ENCODE peak calls at places on chromosomes 2 and 18, in seven cellular contexts. One of them, this sample, is unnamed.

GRCh38 chr2:176164184-176164802 is 7.2 kb downstream of the HOXD3 start:
- DNase-seq in HuH-7: no peak
- DNase-seq in iris pigment epithelial cell: no peak
- DNase-seq in mesendoderm: no peak
- DNase-seq in cerebellar cortex: no peak
- DNase-seq in G401: no peak
- DNase-seq in non-pigmented ciliary epithelial cell: no peak
- DNase-seq in this sample: no peak

GRCh38 chr2:133791191-133791590 is 222.9 kb upstream of the NCKAP5 start:
- DNase-seq in mesendoderm: peak; percentile 65
- DNase-seq in iris pigment epithelial cell: peak; percentile 53
- DNase-seq in non-pigmented ciliary epithelial cell: peak; percentile 58
- DNase-seq in HuH-7: no peak
- DNase-seq in G401: no peak
- DNase-seq in cerebellar cortex: no peak
- DNase-seq in this sample: no peak

GRCh38 chr2:15681089-15681885 is 89.6 kb downstream of the DDX1 start:
- DNase-seq in HuH-7: no peak
- DNase-seq in G401: no peak
- DNase-seq in iris pigment epithelial cell: no peak
- DNase-seq in cerebellar cortex: no peak
- DNase-seq in mesendoderm: no peak
- DNase-seq in non-pigmented ciliary epithelial cell: no peak
- DNase-seq in this sample: no peak

GRCh38 chr18:1229634-1230033 is 325.0 kb downstream of the ADCYAP1 start:
- DNase-seq in mesendoderm: no peak
- DNase-seq in HuH-7: no peak
- DNase-seq in iris pigment epithelial cell: no peak
- DNase-seq in non-pigmented ciliary epithelial cell: no peak
- DNase-seq in cerebellar cortex: no peak
- DNase-seq in G401: no peak
- DNase-seq in this sample: no peak

GRCh38 chr2:45329045-45329677 is 281.9 kb downstream of the SRBD1 start:
- DNase-seq in G401: no peak
- DNase-seq in HuH-7: peak; percentile 38
- DNase-seq in cerebellar cortex: no peak
- DNase-seq in iris pigment epithelial cell: peak; percentile 28
- DNase-seq in mesendoderm: peak; percentile 70
- DNase-seq in non-pigmented ciliary epithelial cell: no peak
- DNase-seq in this sample: no peak

GRCh38 chr18:70907673-70908072 is 618.8 kb downstream of the SOCS6 start:
- DNase-seq in non-pigmented ciliary epithelial cell: no peak
- DNase-seq in cerebellar cortex: peak; percentile 79
- DNase-seq in iris pigment epithelial cell: peak; percentile 10
- DNase-seq in HuH-7: no peak
- DNase-seq in G401: peak; percentile 85
- DNase-seq in mesendoderm: peak; percentile 59
- DNase-seq in this sample: no peak

GRCh38 chr2:184137955-184138354 is 460.4 kb upstream of the ZNF804A start:
- DNase-seq in mesendoderm: no peak
- DNase-seq in G401: no peak
- DNase-seq in iris pigment epithelial cell: no peak
- DNase-seq in cerebellar cortex: no peak
- DNase-seq in non-pigmented ciliary epithelial cell: no peak
- DNase-seq in HuH-7: no peak
- DNase-seq in this sample: no peak

GRCh38 chr18:3595282-3596273 is 145.6 kb downstream of the TGIF1 start:
- DNase-seq in mesendoderm: peak; percentile 76
- DNase-seq in HuH-7: no peak
- DNase-seq in non-pigmented ciliary epithelial cell: peak; percentile 94
- DNase-seq in cerebellar cortex: peak; percentile 80
- DNase-seq in iris pigment epithelial cell: peak; percentile 97
- DNase-seq in G401: peak; percentile 57
- DNase-seq in this sample: peak; percentile 84

GRCh38 chr18:27377251-27377650 is 192.1 kb upstream of the CHST9 start:
- DNase-seq in non-pigmented ciliary epithelial cell: peak; percentile 55
- DNase-seq in mesendoderm: peak; percentile 18
- DNase-seq in iris pigment epithelial cell: peak; percentile 75
- DNase-seq in G401: no peak
- DNase-seq in cerebellar cortex: no peak
- DNase-seq in HuH-7: no peak
- DNase-seq in this sample: peak; percentile 83

GRCh38 chr2:23436346-23437099 is 51.5 kb downstream of the KLHL29 start:
- DNase-seq in G401: no peak
- DNase-seq in non-pigmented ciliary epithelial cell: no peak
- DNase-seq in iris pigment epithelial cell: peak; percentile 36
- DNase-seq in mesendoderm: peak; percentile 72
- DNase-seq in HuH-7: no peak
- DNase-seq in cerebellar cortex: no peak
- DNase-seq in this sample: no peak

GRCh38 chr2:120550274-120550673 is 185.4 kb upstream of the GLI2 start:
- DNase-seq in HuH-7: no peak
- DNase-seq in cerebellar cortex: no peak
- DNase-seq in G401: no peak
- DNase-seq in iris pigment epithelial cell: no peak
- DNase-seq in mesendoderm: peak; percentile 23
- DNase-seq in non-pigmented ciliary epithelial cell: no peak
- DNase-seq in this sample: no peak

GRCh38 chr18:1488394-1488793 is 583.7 kb downstream of the ADCYAP1 start:
- DNase-seq in non-pigmented ciliary epithelial cell: no peak
- DNase-seq in cerebellar cortex: no peak
- DNase-seq in G401: no peak
- DNase-seq in mesendoderm: no peak
- DNase-seq in HuH-7: no peak
- DNase-seq in iris pigment epithelial cell: no peak
- DNase-seq in this sample: no peak

GRCh38 chr2:170005702-170006101 is 172.2 kb upstream of the MYO3B start:
- DNase-seq in mesendoderm: peak; percentile 70
- DNase-seq in HuH-7: peak; percentile 42
- DNase-seq in G401: peak; percentile 38
- DNase-seq in iris pigment epithelial cell: no peak
- DNase-seq in cerebellar cortex: peak; percentile 69
- DNase-seq in non-pigmented ciliary epithelial cell: no peak
- DNase-seq in this sample: no peak

GRCh38 chr18:23502516-23503037 is 734 bp upstream of the RMC1 start:
- DNase-seq in iris pigment epithelial cell: no peak
- DNase-seq in cerebellar cortex: no peak
- DNase-seq in HuH-7: peak; percentile 17
- DNase-seq in non-pigmented ciliary epithelial cell: no peak
- DNase-seq in G401: no peak
- DNase-seq in mesendoderm: no peak
- DNase-seq in this sample: no peak

GRCh38 chr2:69177785-69178636 is 165.0 kb downstream of the ANTXR1 start:
- DNase-seq in G401: no peak
- DNase-seq in cerebellar cortex: no peak
- DNase-seq in mesendoderm: peak; percentile 99
- DNase-seq in HuH-7: peak; percentile 90
- DNase-seq in non-pigmented ciliary epithelial cell: peak; percentile 79
- DNase-seq in iris pigment epithelial cell: peak; percentile 99
- DNase-seq in this sample: no peak

GRCh38 chr2:95350320-95351079 is 52.0 kb upstream of the FAHD2A start:
- DNase-seq in cerebellar cortex: no peak
- DNase-seq in mesendoderm: no peak
- DNase-seq in HuH-7: no peak
- DNase-seq in G401: no peak
- DNase-seq in iris pigment epithelial cell: no peak
- DNase-seq in non-pigmented ciliary epithelial cell: no peak
- DNase-seq in this sample: no peak

GRCh38 chr2:205834776-205835175 is 152.5 kb downstream of the NRP2 start:
- DNase-seq in cerebellar cortex: no peak
- DNase-seq in HuH-7: no peak
- DNase-seq in G401: no peak
- DNase-seq in iris pigment epithelial cell: no peak
- DNase-seq in mesendoderm: no peak
- DNase-seq in non-pigmented ciliary epithelial cell: no peak
- DNase-seq in this sample: peak; percentile 71

GRCh38 chr2:123566291-123566946 is 458.7 kb upstream of the CNTNAP5 start:
- DNase-seq in HuH-7: no peak
- DNase-seq in iris pigment epithelial cell: no peak
- DNase-seq in cerebellar cortex: no peak
- DNase-seq in mesendoderm: peak; percentile 26
- DNase-seq in non-pigmented ciliary epithelial cell: no peak
- DNase-seq in G401: no peak
- DNase-seq in this sample: no peak

GRCh38 chr2:142875010-142875409 is 2.5 kb upstream of the KYNU start:
- DNase-seq in mesendoderm: no peak
- DNase-seq in HuH-7: no peak
- DNase-seq in iris pigment epithelial cell: no peak
- DNase-seq in non-pigmented ciliary epithelial cell: no peak
- DNase-seq in G401: no peak
- DNase-seq in cerebellar cortex: no peak
- DNase-seq in this sample: no peak

GRCh38 chr2:29165362-29166236 is 50.4 kb downstream of the CLIP4 start:
- DNase-seq in cerebellar cortex: no peak
- DNase-seq in iris pigment epithelial cell: peak; percentile 95
- DNase-seq in non-pigmented ciliary epithelial cell: peak; percentile 56
- DNase-seq in G401: no peak
- DNase-seq in mesendoderm: peak; percentile 16
- DNase-seq in HuH-7: no peak
- DNase-seq in this sample: no peak

GRCh38 chr18:80244956-80245730 is 2.2 kb downstream of the PARD6G start:
- DNase-seq in iris pigment epithelial cell: no peak
- DNase-seq in mesendoderm: no peak
- DNase-seq in cerebellar cortex: peak; percentile 8
- DNase-seq in G401: no peak
- DNase-seq in HuH-7: no peak
- DNase-seq in non-pigmented ciliary epithelial cell: no peak
- DNase-seq in this sample: no peak

GRCh38 chr2:19349911-19350677 is 8.3 kb downstream of the OSR1 start:
- DNase-seq in G401: peak; percentile 18
- DNase-seq in mesendoderm: peak; percentile 81
- DNase-seq in iris pigment epithelial cell: peak; percentile 65
- DNase-seq in non-pigmented ciliary epithelial cell: no peak
- DNase-seq in cerebellar cortex: no peak
- DNase-seq in HuH-7: peak; percentile 84
- DNase-seq in this sample: no peak

GRCh38 chr2:11932053-11932512 is 185.7 kb downstream of the LPIN1 start:
- DNase-seq in G401: no peak
- DNase-seq in cerebellar cortex: no peak
- DNase-seq in HuH-7: no peak
- DNase-seq in iris pigment epithelial cell: no peak
- DNase-seq in non-pigmented ciliary epithelial cell: no peak
- DNase-seq in mesendoderm: no peak
- DNase-seq in this sample: no peak

GRCh38 chr2:217160103-217160502 is 300.2 kb upstream of the TNP1 start:
- DNase-seq in G401: no peak
- DNase-seq in HuH-7: no peak
- DNase-seq in mesendoderm: no peak
- DNase-seq in iris pigment epithelial cell: peak; percentile 79
- DNase-seq in non-pigmented ciliary epithelial cell: no peak
- DNase-seq in cerebellar cortex: no peak
- DNase-seq in this sample: no peak

GRCh38 chr2:236217926-236218325 is 46.3 kb downstream of the ASB18 start:
- DNase-seq in non-pigmented ciliary epithelial cell: no peak
- DNase-seq in cerebellar cortex: no peak
- DNase-seq in HuH-7: no peak
- DNase-seq in mesendoderm: no peak
- DNase-seq in iris pigment epithelial cell: no peak
- DNase-seq in G401: no peak
- DNase-seq in this sample: no peak

GRCh38 chr2:235765181-235765820 is 271.5 kb downstream of the AGAP1 start:
- DNase-seq in cerebellar cortex: no peak
- DNase-seq in non-pigmented ciliary epithelial cell: no peak
- DNase-seq in G401: no peak
- DNase-seq in HuH-7: no peak
- DNase-seq in mesendoderm: no peak
- DNase-seq in iris pigment epithelial cell: peak; percentile 71
- DNase-seq in this sample: peak; percentile 34

GRCh38 chr2:30666307-30666874 is 140.9 kb downstream of the CAPN13 start:
- DNase-seq in cerebellar cortex: no peak
- DNase-seq in G401: no peak
- DNase-seq in HuH-7: no peak
- DNase-seq in mesendoderm: no peak
- DNase-seq in iris pigment epithelial cell: peak; percentile 98
- DNase-seq in non-pigmented ciliary epithelial cell: peak; percentile 95
- DNase-seq in this sample: peak; percentile 72

GRCh38 chr2:222709191-222709891 is 37.9 kb downstream of the MOGAT1 start:
- DNase-seq in non-pigmented ciliary epithelial cell: peak; percentile 100
- DNase-seq in mesendoderm: peak; percentile 91
- DNase-seq in cerebellar cortex: peak; percentile 8
- DNase-seq in HuH-7: peak; percentile 77
- DNase-seq in iris pigment epithelial cell: peak; percentile 99
- DNase-seq in G401: peak; percentile 16
- DNase-seq in this sample: peak; percentile 94

GRCh38 chr18:62710417-62710816 is 4.9 kb upstream of the PHLPP1 start:
- DNase-seq in HuH-7: no peak
- DNase-seq in cerebellar cortex: no peak
- DNase-seq in non-pigmented ciliary epithelial cell: no peak
- DNase-seq in mesendoderm: no peak
- DNase-seq in G401: no peak
- DNase-seq in iris pigment epithelial cell: no peak
- DNase-seq in this sample: no peak

GRCh38 chr18:49479381-49480137 is 7.5 kb downstream of the C18orf32 start:
- DNase-seq in mesendoderm: no peak
- DNase-seq in cerebellar cortex: no peak
- DNase-seq in iris pigment epithelial cell: no peak
- DNase-seq in G401: no peak
- DNase-seq in HuH-7: no peak
- DNase-seq in non-pigmented ciliary epithelial cell: no peak
- DNase-seq in this sample: no peak

GRCh38 chr2:236445678-236446077 is 123.9 kb upstream of the ACKR3 start:
- DNase-seq in G401: no peak
- DNase-seq in iris pigment epithelial cell: no peak
- DNase-seq in mesendoderm: no peak
- DNase-seq in non-pigmented ciliary epithelial cell: no peak
- DNase-seq in cerebellar cortex: no peak
- DNase-seq in HuH-7: no peak
- DNase-seq in this sample: no peak

GRCh38 chr2:134324942-134325341 is 71.1 kb downstream of the MGAT5 start:
- DNase-seq in iris pigment epithelial cell: no peak
- DNase-seq in HuH-7: no peak
- DNase-seq in cerebellar cortex: no peak
- DNase-seq in mesendoderm: no peak
- DNase-seq in G401: no peak
- DNase-seq in non-pigmented ciliary epithelial cell: no peak
- DNase-seq in this sample: no peak

GRCh38 chr2:33477473-33478468 is 1.3 kb downstream of the RASGRP3 start:
- DNase-seq in cerebellar cortex: no peak
- DNase-seq in iris pigment epithelial cell: no peak
- DNase-seq in non-pigmented ciliary epithelial cell: no peak
- DNase-seq in HuH-7: no peak
- DNase-seq in G401: no peak
- DNase-seq in mesendoderm: peak; percentile 55
- DNase-seq in this sample: no peak

GRCh38 chr2:216696751-216697560 is 1.6 kb upstream of the IGFBP5 start:
- DNase-seq in G401: peak; percentile 73
- DNase-seq in cerebellar cortex: peak; percentile 66
- DNase-seq in non-pigmented ciliary epithelial cell: no peak
- DNase-seq in iris pigment epithelial cell: peak; percentile 66
- DNase-seq in mesendoderm: peak; percentile 81
- DNase-seq in HuH-7: no peak
- DNase-seq in this sample: no peak

GRCh38 chr18:12242658-12243260 is 11.4 kb upstream of the CIDEA start:
- DNase-seq in non-pigmented ciliary epithelial cell: no peak
- DNase-seq in iris pigment epithelial cell: no peak
- DNase-seq in cerebellar cortex: no peak
- DNase-seq in mesendoderm: no peak
- DNase-seq in HuH-7: no peak
- DNase-seq in G401: no peak
- DNase-seq in this sample: no peak

GRCh38 chr18:50917021-50917420 is 38.1 kb downstream of the ME2 start:
- DNase-seq in HuH-7: no peak
- DNase-seq in G401: no peak
- DNase-seq in mesendoderm: no peak
- DNase-seq in non-pigmented ciliary epithelial cell: no peak
- DNase-seq in iris pigment epithelial cell: peak; percentile 59
- DNase-seq in cerebellar cortex: no peak
- DNase-seq in this sample: no peak

GRCh38 chr2:27566628-27567027 is 16.2 kb upstream of the ZNF512 start:
- DNase-seq in G401: no peak
- DNase-seq in cerebellar cortex: no peak
- DNase-seq in iris pigment epithelial cell: peak; percentile 64
- DNase-seq in mesendoderm: no peak
- DNase-seq in non-pigmented ciliary epithelial cell: peak; percentile 73
- DNase-seq in HuH-7: no peak
- DNase-seq in this sample: no peak

GRCh38 chr2:59947220-59947619 is 606.2 kb downstream of the BCL11A start:
- DNase-seq in HuH-7: no peak
- DNase-seq in mesendoderm: no peak
- DNase-seq in non-pigmented ciliary epithelial cell: no peak
- DNase-seq in cerebellar cortex: no peak
- DNase-seq in G401: no peak
- DNase-seq in iris pigment epithelial cell: no peak
- DNase-seq in this sample: no peak

This sample was measured in astrocyte of the cerebellum.